ENCODE peak calls at places on chromosomes 16 and 17, in five cellular contexts. One of them, this sample, is unnamed.

GRCh38 chr16:2299121-2299914 is 31.4 kb upstream of the RNPS1 start:
- DNase-seq in ascending aorta: no peak
- DNase-seq in neural progenitor cell: no peak
- DNase-seq in sigmoid colon: no peak
- DNase-seq in HCT116: no peak
- DNase-seq in this sample: no peak

GRCh38 chr17:32259596-32259995 is 6.0 kb upstream of the RHBDL3 start:
- DNase-seq in HCT116: no peak
- DNase-seq in sigmoid colon: no peak
- DNase-seq in ascending aorta: no peak
- DNase-seq in neural progenitor cell: no peak
- DNase-seq in this sample: no peak

GRCh38 chr17:76841776-76842405 is 26.3 kb upstream of the MGAT5B start:
- DNase-seq in ascending aorta: no peak
- DNase-seq in sigmoid colon: no peak
- DNase-seq in HCT116: no peak
- DNase-seq in neural progenitor cell: peak; percentile 57
- DNase-seq in this sample: no peak

GRCh38 chr17:76527430-76528111 is 9.9 kb downstream of the CYGB start:
- DNase-seq in HCT116: no peak
- DNase-seq in neural progenitor cell: peak; percentile 62
- DNase-seq in ascending aorta: peak; percentile 66
- DNase-seq in sigmoid colon: peak; percentile 91
- DNase-seq in this sample: peak; percentile 38

GRCh38 chr17:1379930-1380313 is 20.1 kb downstream of the YWHAE start:
- DNase-seq in ascending aorta: no peak
- DNase-seq in sigmoid colon: no peak
- DNase-seq in HCT116: no peak
- DNase-seq in neural progenitor cell: no peak
- DNase-seq in this sample: no peak

GRCh38 chr17:55584055-55584685 is 72.9 kb upstream of the SMIM36 start:
- DNase-seq in ascending aorta: no peak
- DNase-seq in sigmoid colon: no peak
- DNase-seq in HCT116: no peak
- DNase-seq in neural progenitor cell: no peak
- DNase-seq in this sample: no peak

GRCh38 chr17:78993241-78993956 is 13.7 kb upstream of the LGALS3BP start:
- DNase-seq in neural progenitor cell: peak; percentile 69
- DNase-seq in ascending aorta: no peak
- DNase-seq in sigmoid colon: peak; percentile 67
- DNase-seq in HCT116: no peak
- DNase-seq in this sample: no peak

GRCh38 chr16:86604436-86605220 is 26.3 kb downstream of the FOXL1 start:
- DNase-seq in HCT116: no peak
- DNase-seq in ascending aorta: no peak
- DNase-seq in sigmoid colon: no peak
- DNase-seq in neural progenitor cell: no peak
- DNase-seq in this sample: no peak

GRCh38 chr17:393806-394717 is 41.5 kb upstream of the RPH3AL start:
- DNase-seq in ascending aorta: no peak
- DNase-seq in sigmoid colon: no peak
- DNase-seq in neural progenitor cell: no peak
- DNase-seq in HCT116: no peak
- DNase-seq in this sample: no peak

GRCh38 chr17:16676645-16677044 is 13.4 kb upstream of the CCDC144A start:
- DNase-seq in sigmoid colon: no peak
- DNase-seq in HCT116: no peak
- DNase-seq in ascending aorta: no peak
- DNase-seq in neural progenitor cell: no peak
- DNase-seq in this sample: no peak

GRCh38 chr16:53821487-53821886 is 117.5 kb downstream of the FTO start:
- DNase-seq in sigmoid colon: no peak
- DNase-seq in HCT116: no peak
- DNase-seq in ascending aorta: no peak
- DNase-seq in neural progenitor cell: no peak
- DNase-seq in this sample: no peak

GRCh38 chr17:57463103-57463885 is 207.0 kb downstream of the MSI2 start:
- DNase-seq in ascending aorta: no peak
- DNase-seq in HCT116: no peak
- DNase-seq in neural progenitor cell: no peak
- DNase-seq in sigmoid colon: no peak
- DNase-seq in this sample: no peak

GRCh38 chr17:16652847-16653366 is 743 bp downstream of the ZNF624 start:
- DNase-seq in HCT116: peak; percentile 6
- DNase-seq in neural progenitor cell: no peak
- DNase-seq in sigmoid colon: no peak
- DNase-seq in ascending aorta: no peak
- DNase-seq in this sample: no peak

GRCh38 chr17:83178533-83179201 is 99.3 kb downstream of the METRNL start:
- DNase-seq in HCT116: no peak
- DNase-seq in neural progenitor cell: peak; percentile 16
- DNase-seq in sigmoid colon: peak; percentile 60
- DNase-seq in ascending aorta: no peak
- DNase-seq in this sample: no peak

GRCh38 chr17:21843318-21843865 is 151.1 kb downstream of the KCNJ18 start:
- DNase-seq in sigmoid colon: no peak
- DNase-seq in neural progenitor cell: no peak
- DNase-seq in ascending aorta: no peak
- DNase-seq in HCT116: no peak
- DNase-seq in this sample: no peak

GRCh38 chr17:3475812-3476686 is at the start of gene ASPA:
- DNase-seq in HCT116: no peak
- DNase-seq in ascending aorta: no peak
- DNase-seq in sigmoid colon: no peak
- DNase-seq in neural progenitor cell: no peak
- DNase-seq in this sample: no peak

GRCh38 chr17:1958134-1958881 is 66.8 kb downstream of the RTN4RL1 start:
- DNase-seq in ascending aorta: no peak
- DNase-seq in neural progenitor cell: no peak
- DNase-seq in HCT116: no peak
- DNase-seq in sigmoid colon: no peak
- DNase-seq in this sample: no peak

GRCh38 chr17:8556074-8556473 is 74.5 kb downstream of the MYH10 start:
- DNase-seq in ascending aorta: no peak
- DNase-seq in neural progenitor cell: no peak
- DNase-seq in HCT116: peak; percentile 8
- DNase-seq in sigmoid colon: no peak
- DNase-seq in this sample: peak; percentile 23

GRCh38 chr16:3459401-3460090 is 16.1 kb downstream of the NAA60 start:
- DNase-seq in HCT116: no peak
- DNase-seq in neural progenitor cell: peak; percentile 44
- DNase-seq in sigmoid colon: no peak
- DNase-seq in ascending aorta: no peak
- DNase-seq in this sample: no peak

GRCh38 chr17:54992797-54993639 is 24.5 kb downstream of the STXBP4 start:
- DNase-seq in HCT116: peak; percentile 53
- DNase-seq in ascending aorta: no peak
- DNase-seq in sigmoid colon: no peak
- DNase-seq in neural progenitor cell: peak; percentile 63
- DNase-seq in this sample: no peak

GRCh38 chr16:66070140-66070887 is 296.2 kb upstream of the CDH5 start:
- DNase-seq in neural progenitor cell: no peak
- DNase-seq in ascending aorta: no peak
- DNase-seq in sigmoid colon: peak; percentile 92
- DNase-seq in HCT116: no peak
- DNase-seq in this sample: no peak

GRCh38 chr16:63289834-63290460 is 1253.7 kb upstream of the CDH8 start:
- DNase-seq in HCT116: no peak
- DNase-seq in sigmoid colon: peak; percentile 60
- DNase-seq in ascending aorta: no peak
- DNase-seq in neural progenitor cell: peak; percentile 75
- DNase-seq in this sample: no peak

GRCh38 chr17:41932821-41933389 is 2.5 kb downstream of the ODAD4 start:
- DNase-seq in ascending aorta: no peak
- DNase-seq in neural progenitor cell: no peak
- DNase-seq in sigmoid colon: no peak
- DNase-seq in HCT116: no peak
- DNase-seq in this sample: no peak

GRCh38 chr16:49492896-49493620 is 119.5 kb downstream of the C16orf78 start:
- DNase-seq in HCT116: no peak
- DNase-seq in sigmoid colon: no peak
- DNase-seq in neural progenitor cell: no peak
- DNase-seq in ascending aorta: no peak
- DNase-seq in this sample: no peak

GRCh38 chr17:62017912-62018311 is 47.2 kb downstream of the MED13 start:
- DNase-seq in HCT116: no peak
- DNase-seq in sigmoid colon: no peak
- DNase-seq in neural progenitor cell: no peak
- DNase-seq in ascending aorta: no peak
- DNase-seq in this sample: no peak

GRCh38 chr16:81697886-81698635 is 81.0 kb upstream of the PLCG2 start:
- DNase-seq in HCT116: no peak
- DNase-seq in sigmoid colon: no peak
- DNase-seq in neural progenitor cell: no peak
- DNase-seq in ascending aorta: no peak
- DNase-seq in this sample: no peak

GRCh38 chr16:55655381-55655708 is 443 bp upstream of the SLC6A2 start:
- DNase-seq in HCT116: no peak
- DNase-seq in ascending aorta: no peak
- DNase-seq in sigmoid colon: no peak
- DNase-seq in neural progenitor cell: no peak
- DNase-seq in this sample: no peak
- H3K4me3 ChIP-seq in HCT116: no peak overlapping the region
- H3K4me3 ChIP-seq in ascending aorta: no peak overlapping the region
- H3K4me3 ChIP-seq in sigmoid colon: no peak overlapping the region
- H3K4me3 ChIP-seq in neural progenitor cell: peak overlapping the region; percentile 55
- H3K4me3 ChIP-seq in this sample: peak overlapping the region; percentile 35

DNA sequence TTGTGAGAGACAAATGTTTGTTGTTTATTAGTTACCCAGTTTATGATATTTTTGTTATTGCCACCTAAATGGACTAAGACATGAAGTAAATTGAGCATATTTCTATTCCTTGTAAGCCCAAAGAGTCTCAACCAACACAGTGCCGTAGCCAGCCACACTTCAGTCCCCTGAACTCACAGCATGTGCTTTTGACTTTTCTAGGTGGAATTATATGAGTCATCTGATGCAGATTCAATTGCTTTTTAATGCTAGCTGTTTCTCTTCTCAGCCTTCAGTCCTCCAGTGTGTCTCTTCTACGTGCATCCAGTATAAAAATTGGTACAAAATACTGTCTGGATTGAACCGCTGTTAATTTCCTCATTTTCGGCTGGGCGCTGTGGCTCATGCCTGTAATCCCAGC is 39.0 kb downstream of the IQCK start:
- DNase-seq in ascending aorta: no peak
- DNase-seq in HCT116: no peak
- DNase-seq in neural progenitor cell: no peak
- DNase-seq in sigmoid colon: no peak
- DNase-seq in this sample: no peak
- H3K27ac ChIP-seq in ascending aorta: peak overlapping the region; percentile 4
- H3K27ac ChIP-seq in HCT116: no peak overlapping the region
- H3K27ac ChIP-seq in neural progenitor cell: no peak overlapping the region
- H3K27ac ChIP-seq in sigmoid colon: no peak overlapping the region
- H3K27ac ChIP-seq in this sample: no peak overlapping the region

GRCh38 chr17:43324205-43324893 is 74.4 kb upstream of the ARL4D start:
- DNase-seq in neural progenitor cell: peak; percentile 52
- DNase-seq in sigmoid colon: no peak
- DNase-seq in ascending aorta: no peak
- DNase-seq in HCT116: no peak
- DNase-seq in this sample: no peak
- TF ChIP-seq CTCF in neural progenitor cell: peak; percentile 39
- TF ChIP-seq CTCF in sigmoid colon: peak; percentile 41
- TF ChIP-seq CTCF in ascending aorta: no peak
- TF ChIP-seq CTCF in HCT116: no peak
- TF ChIP-seq CTCF in this sample: no peak

GRCh38 chr17:48294193-48294909 is 135.7 kb downstream of the SKAP1 start:
- DNase-seq in ascending aorta: no peak
- DNase-seq in neural progenitor cell: no peak
- DNase-seq in HCT116: no peak
- DNase-seq in sigmoid colon: no peak
- DNase-seq in this sample: no peak
- H3K4me3 ChIP-seq in ascending aorta: no peak overlapping the region
- H3K4me3 ChIP-seq in neural progenitor cell: no peak overlapping the region
- H3K4me3 ChIP-seq in HCT116: no peak overlapping the region
- H3K4me3 ChIP-seq in sigmoid colon: no peak overlapping the region
- H3K4me3 ChIP-seq in this sample: no peak overlapping the region

This sample was measured in thoracic aorta.